ENCODE peak calls at places on chromosomes 6 and 20, in four cellular contexts. Q is Daoy, R is Caco-2, E is sciatic nerve. D is an unnamed sample.

GRCh38 chr6:150369408-150369807 is 596 bp downstream of the IYD start:
- DNase-seq in R (no peak), Q (no peak), E (no peak), D (no peak)

GRCh38 chr20:62755817-62756724 is 40.2 kb upstream of the MRGBP start:
- DNase-seq in E (no peak), Q (no peak), R (no peak), D (no peak)

GRCh38 chr6:89522778-89523177 is 89.8 kb downstream of the ANKRD6 start:
- DNase-seq in Q (no peak), R (no peak), E (no peak), D (no peak)

GRCh38 chr20:38073307-38074010 is 39.9 kb downstream of the RPRD1B start:
- DNase-seq in E (no peak), R (no peak), Q (peak), D (no peak)

GRCh38 chr6:139474145-139475108 is 100.0 kb upstream of the CITED2 start:
- DNase-seq in E (no peak), R (no peak), Q (no peak), D (no peak)

GRCh38 chr6:167669553-167669849 is 157.2 kb upstream of the AFDN start:
- DNase-seq in Q (no peak), R (no peak), E (no peak), D (no peak)

GRCh38 chr6:32153835-32154513 is at the start of gene PPT2:
- DNase-seq in Q (peak), R (peak), E (peak), D (peak)

GRCh38 chr6:168086066-168086465 is 7.1 kb upstream of the FRMD1 start:
- DNase-seq in Q (no peak), E (no peak), R (no peak), D (no peak)

GRCh38 chr6:107763959-107764358 is 60.2 kb downstream of the SCML4 start:
- DNase-seq in E (no peak), R (no peak), Q (no peak), D (no peak)

GRCh38 chr20:57857118-57857517 is 147.3 kb upstream of the PMEPA1 start:
- DNase-seq in Q (no peak), E (no peak), R (no peak), D (no peak)

GRCh38 chr6:153130515-153131036 is 506 bp downstream of the RGS17 start:
- DNase-seq in R (no peak), Q (peak), E (no peak), D (no peak)